ENCODE peak calls at places on chromosome X, in five cellular contexts. One of them, this sample, is unnamed.

GRCh38 chrX:116230136-116230886 is 59.8 kb downstream of the AGTR2 start:
- DNase-seq in cardiac muscle cell: no peak
- DNase-seq in right lobe of liver: no peak
- DNase-seq in heart right ventricle: no peak
- DNase-seq in ovary: no peak
- DNase-seq in this sample: no peak

GRCh38 chrX:133405498-133406180 is 9.7 kb downstream of the GPC4 start:
- DNase-seq in ovary: no peak
- DNase-seq in heart right ventricle: no peak
- DNase-seq in cardiac muscle cell: no peak
- DNase-seq in right lobe of liver: no peak
- DNase-seq in this sample: no peak

GRCh38 chrX:54495814-54496516 is at the start of gene FGD1:
- DNase-seq in heart right ventricle: peak; percentile 70
- DNase-seq in right lobe of liver: peak; percentile 61
- DNase-seq in cardiac muscle cell: peak; percentile 74
- DNase-seq in ovary: peak; percentile 84
- DNase-seq in this sample: peak; percentile 64

GRCh38 chrX:77446029-77446585 is 1.1 kb upstream of the FGF16 start:
- DNase-seq in right lobe of liver: peak; percentile 55
- DNase-seq in ovary: no peak
- DNase-seq in cardiac muscle cell: no peak
- DNase-seq in heart right ventricle: no peak
- DNase-seq in this sample: peak; percentile 42

GRCh38 chrX:71053217-71053621 is 14.9 kb downstream of the SNX12 start:
- DNase-seq in right lobe of liver: no peak
- DNase-seq in heart right ventricle: peak; percentile 28
- DNase-seq in ovary: no peak
- DNase-seq in cardiac muscle cell: peak; percentile 75
- DNase-seq in this sample: no peak

GRCh38 chrX:103309860-103310591 is 764 bp downstream of the BEX2 start:
- DNase-seq in heart right ventricle: no peak
- DNase-seq in cardiac muscle cell: peak; percentile 5
- DNase-seq in right lobe of liver: no peak
- DNase-seq in ovary: no peak
- DNase-seq in this sample: no peak

GRCh38 chrX:48997865-48998264 is 4.2 kb downstream of the GRIPAP1 start:
- DNase-seq in heart right ventricle: no peak
- DNase-seq in right lobe of liver: no peak
- DNase-seq in ovary: no peak
- DNase-seq in cardiac muscle cell: no peak
- DNase-seq in this sample: no peak

GRCh38 chrX:75038925-75039324 is 113.7 kb upstream of the NEXMIF start:
- DNase-seq in heart right ventricle: no peak
- DNase-seq in cardiac muscle cell: peak; percentile 2
- DNase-seq in ovary: no peak
- DNase-seq in right lobe of liver: no peak
- DNase-seq in this sample: no peak

GRCh38 chrX:154025230-154025629 is 5.5 kb upstream of the IRAK1 start:
- DNase-seq in heart right ventricle: no peak
- DNase-seq in ovary: no peak
- DNase-seq in right lobe of liver: no peak
- DNase-seq in cardiac muscle cell: peak; percentile 50
- DNase-seq in this sample: no peak

GRCh38 chrX:25017667-25018247 is 2.0 kb upstream of the ARX start:
- DNase-seq in ovary: peak; percentile 71
- DNase-seq in heart right ventricle: no peak
- DNase-seq in cardiac muscle cell: peak; percentile 58
- DNase-seq in right lobe of liver: no peak
- DNase-seq in this sample: no peak

GRCh38 chrX:132948648-132949260 is 9.7 kb downstream of the HS6ST2 start:
- DNase-seq in right lobe of liver: no peak
- DNase-seq in heart right ventricle: no peak
- DNase-seq in ovary: no peak
- DNase-seq in cardiac muscle cell: peak; percentile 64
- DNase-seq in this sample: no peak

GRCh38 chrX:47540754-47541538 is 20.1 kb upstream of the ARAF start:
- DNase-seq in right lobe of liver: peak; percentile 79
- DNase-seq in cardiac muscle cell: peak; percentile 89
- DNase-seq in ovary: peak; percentile 70
- DNase-seq in heart right ventricle: peak; percentile 85
- DNase-seq in this sample: peak; percentile 68

GRCh38 chrX:143121471-143121870 is 95.7 kb downstream of the SPANXN4 start:
- DNase-seq in right lobe of liver: no peak
- DNase-seq in heart right ventricle: no peak
- DNase-seq in ovary: no peak
- DNase-seq in cardiac muscle cell: no peak
- DNase-seq in this sample: no peak

GRCh38 chrX:70437011-70437410 is 7.6 kb upstream of the DLG3 start:
- DNase-seq in right lobe of liver: no peak
- DNase-seq in cardiac muscle cell: no peak
- DNase-seq in ovary: no peak
- DNase-seq in heart right ventricle: no peak
- DNase-seq in this sample: no peak

GRCh38 chrX:85244411-85245210 is 820 bp downstream of the ZNF711 start:
- DNase-seq in right lobe of liver: no peak
- DNase-seq in ovary: peak; percentile 17
- DNase-seq in cardiac muscle cell: peak; percentile 54
- DNase-seq in heart right ventricle: no peak
- DNase-seq in this sample: peak; percentile 36

GRCh38 chrX:12446342-12447075 is 308.2 kb downstream of the FRMPD4 start:
- DNase-seq in right lobe of liver: no peak
- DNase-seq in ovary: no peak
- DNase-seq in heart right ventricle: no peak
- DNase-seq in cardiac muscle cell: no peak
- DNase-seq in this sample: no peak

GRCh38 chrX:10174051-10174450 is 17.3 kb downstream of the CLCN4 start:
- DNase-seq in cardiac muscle cell: no peak
- DNase-seq in ovary: no peak
- DNase-seq in right lobe of liver: no peak
- DNase-seq in heart right ventricle: no peak
- DNase-seq in this sample: no peak

GRCh38 chrX:133415276-133416105 is at the start of gene GPC4:
- DNase-seq in right lobe of liver: peak; percentile 65
- DNase-seq in heart right ventricle: peak; percentile 51
- DNase-seq in ovary: peak; percentile 79
- DNase-seq in cardiac muscle cell: peak; percentile 89
- DNase-seq in this sample: peak; percentile 80

GRCh38 chrX:19176901-19177630 is 54.8 kb upstream of the ADGRG2 start:
- DNase-seq in heart right ventricle: no peak
- DNase-seq in ovary: no peak
- DNase-seq in right lobe of liver: no peak
- DNase-seq in cardiac muscle cell: no peak
- DNase-seq in this sample: no peak
- H3K27ac ChIP-seq in heart right ventricle: no peak overlapping the region
- H3K27ac ChIP-seq in ovary: no peak overlapping the region
- H3K27ac ChIP-seq in right lobe of liver: no peak overlapping the region
- H3K27ac ChIP-seq in cardiac muscle cell: no peak overlapping the region
- H3K27ac ChIP-seq in this sample: no peak overlapping the region

DNA sequence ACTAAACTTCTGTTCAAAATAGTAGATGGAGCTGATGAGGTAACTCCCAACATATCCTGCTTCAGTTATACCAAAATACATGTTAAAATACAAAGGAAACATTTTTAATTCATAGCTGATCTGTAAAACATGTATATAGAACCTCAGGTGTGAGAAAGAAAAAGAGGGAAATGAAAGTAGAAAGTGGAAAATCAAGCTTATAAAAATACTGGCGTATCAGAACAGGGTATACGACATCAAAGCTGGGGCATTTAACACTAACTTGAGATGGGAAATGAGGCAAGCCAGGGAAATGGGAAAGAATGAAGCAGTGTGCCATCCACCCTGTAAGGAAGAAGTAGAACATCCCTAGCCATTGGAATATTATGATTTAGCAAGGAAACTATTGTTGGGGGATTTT is 767.5 kb downstream of the DMD start:
- DNase-seq in right lobe of liver: no peak
- DNase-seq in cardiac muscle cell: no peak
- DNase-seq in ovary: no peak
- DNase-seq in heart right ventricle: no peak
- DNase-seq in this sample: no peak
- H3K27ac ChIP-seq in right lobe of liver: no peak overlapping the region
- H3K27ac ChIP-seq in cardiac muscle cell: no peak overlapping the region
- H3K27ac ChIP-seq in ovary: no peak overlapping the region
- H3K27ac ChIP-seq in heart right ventricle: no peak overlapping the region
- H3K27ac ChIP-seq in this sample: no peak overlapping the region

GRCh38 chrX:26871967-26872366 is 591.2 kb downstream of the PPP4R3C start:
- DNase-seq in ovary: no peak
- DNase-seq in right lobe of liver: no peak
- DNase-seq in heart right ventricle: no peak
- DNase-seq in cardiac muscle cell: no peak
- DNase-seq in this sample: no peak
- H3K27ac ChIP-seq in ovary: no peak overlapping the region
- H3K27ac ChIP-seq in right lobe of liver: no peak overlapping the region
- H3K27ac ChIP-seq in heart right ventricle: no peak overlapping the region
- H3K27ac ChIP-seq in cardiac muscle cell: no peak overlapping the region
- H3K27ac ChIP-seq in this sample: no peak overlapping the region

GRCh38 chrX:15849555-15849954 is 5.1 kb downstream of the AP1S2 start:
- DNase-seq in ovary: no peak
- DNase-seq in cardiac muscle cell: peak; percentile 45
- DNase-seq in right lobe of liver: no peak
- DNase-seq in heart right ventricle: no peak
- DNase-seq in this sample: no peak
- H3K27ac ChIP-seq in ovary: no peak overlapping the region
- H3K27ac ChIP-seq in cardiac muscle cell: peak overlapping the region; percentile 81
- H3K27ac ChIP-seq in right lobe of liver: no peak overlapping the region
- H3K27ac ChIP-seq in heart right ventricle: peak overlapping the region; percentile 9
- H3K27ac ChIP-seq in this sample: no peak overlapping the region

GRCh38 chrX:118360429-118361125 is 14.7 kb downstream of the WDR44 start:
- DNase-seq in heart right ventricle: no peak
- DNase-seq in ovary: no peak
- DNase-seq in right lobe of liver: no peak
- DNase-seq in cardiac muscle cell: no peak
- DNase-seq in this sample: no peak
- H3K27ac ChIP-seq in heart right ventricle: no peak overlapping the region
- H3K27ac ChIP-seq in ovary: no peak overlapping the region
- H3K27ac ChIP-seq in right lobe of liver: no peak overlapping the region
- H3K27ac ChIP-seq in cardiac muscle cell: peak overlapping the region; percentile 53
- H3K27ac ChIP-seq in this sample: no peak overlapping the region

DNA sequence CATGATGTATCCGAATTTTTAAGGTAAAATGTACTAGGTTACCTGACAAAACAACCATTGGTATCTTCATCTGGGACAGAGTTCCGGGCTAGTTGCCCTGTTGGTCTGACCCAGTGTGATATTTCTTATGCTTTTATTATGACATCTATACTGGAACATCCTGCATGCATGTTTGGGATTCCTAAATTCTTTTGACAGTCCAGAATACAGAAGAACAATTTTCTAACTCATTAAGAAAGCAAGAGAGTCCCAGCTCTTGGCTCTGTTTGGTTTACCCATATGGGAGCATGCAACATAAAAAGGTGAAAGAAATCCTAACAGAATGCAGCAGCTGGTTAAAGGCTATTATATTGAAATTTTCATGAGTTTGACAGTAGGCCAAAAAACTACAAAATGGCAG is 247.7 kb upstream of the FTHL17 start:
- DNase-seq in cardiac muscle cell: no peak
- DNase-seq in right lobe of liver: no peak
- DNase-seq in ovary: no peak
- DNase-seq in heart right ventricle: no peak
- DNase-seq in this sample: no peak
- H3K27ac ChIP-seq in cardiac muscle cell: no peak overlapping the region
- H3K27ac ChIP-seq in right lobe of liver: no peak overlapping the region
- H3K27ac ChIP-seq in ovary: no peak overlapping the region
- H3K27ac ChIP-seq in heart right ventricle: no peak overlapping the region
- H3K27ac ChIP-seq in this sample: no peak overlapping the region

GRCh38 chrX:56783996-56784620 is 55.1 kb downstream of the NBDY start:
- DNase-seq in heart right ventricle: no peak
- DNase-seq in ovary: no peak
- DNase-seq in right lobe of liver: peak; percentile 36
- DNase-seq in cardiac muscle cell: no peak
- DNase-seq in this sample: no peak

GRCh38 chrX:56782791-56783449 is 53.9 kb downstream of the NBDY start:
- DNase-seq in right lobe of liver: peak; percentile 65
- DNase-seq in ovary: no peak
- DNase-seq in cardiac muscle cell: no peak
- DNase-seq in heart right ventricle: no peak
- DNase-seq in this sample: no peak

GRCh38 chrX:56782362-56782761 is 53.3 kb downstream of the NBDY start:
- DNase-seq in right lobe of liver: no peak
- DNase-seq in cardiac muscle cell: no peak
- DNase-seq in heart right ventricle: no peak
- DNase-seq in ovary: no peak
- DNase-seq in this sample: no peak

GRCh38 chrX:56784666-56785065 is 55.6 kb downstream of the NBDY start:
- DNase-seq in cardiac muscle cell: no peak
- DNase-seq in ovary: no peak
- DNase-seq in heart right ventricle: no peak
- DNase-seq in right lobe of liver: peak; percentile 22
- DNase-seq in this sample: no peak

DNA sequence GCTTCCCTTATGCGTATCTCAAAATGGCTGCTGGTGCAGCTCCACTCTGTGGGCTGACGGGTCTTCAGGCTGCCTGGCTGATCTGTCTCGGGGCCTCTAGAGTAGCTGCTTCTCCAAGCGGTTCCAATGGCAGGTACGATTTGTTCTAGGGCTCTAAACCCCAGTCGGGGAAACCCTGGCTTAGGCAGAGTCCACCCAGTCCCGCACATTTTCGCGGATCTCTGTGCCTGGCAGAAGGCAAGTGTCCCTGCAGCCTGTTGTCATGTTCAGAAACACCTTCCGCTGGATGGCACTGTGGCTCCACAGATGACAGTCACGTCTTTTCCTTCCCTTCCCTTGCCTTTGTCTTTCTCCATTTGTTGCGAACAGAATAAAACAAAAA is 54.4 kb downstream of the NBDY start:
- DNase-seq in cardiac muscle cell: no peak
- DNase-seq in heart right ventricle: no peak
- DNase-seq in right lobe of liver: peak; percentile 84
- DNase-seq in ovary: peak; percentile 89
- DNase-seq in this sample: no peak
- H3K27ac ChIP-seq in cardiac muscle cell: no peak overlapping the region
- H3K27ac ChIP-seq in heart right ventricle: no peak overlapping the region
- H3K27ac ChIP-seq in right lobe of liver: peak overlapping the region; percentile 47
- H3K27ac ChIP-seq in ovary: peak overlapping the region; percentile 60
- H3K27ac ChIP-seq in this sample: no peak overlapping the region

GRCh38 chrX:69109706-69110635 is 55.3 kb downstream of the PJA1 start:
- DNase-seq in right lobe of liver: no peak
- DNase-seq in heart right ventricle: no peak
- DNase-seq in ovary: no peak
- DNase-seq in cardiac muscle cell: no peak
- DNase-seq in this sample: no peak
- H3K27ac ChIP-seq in right lobe of liver: no peak overlapping the region
- H3K27ac ChIP-seq in heart right ventricle: no peak overlapping the region
- H3K27ac ChIP-seq in ovary: no peak overlapping the region
- H3K27ac ChIP-seq in cardiac muscle cell: no peak overlapping the region
- H3K27ac ChIP-seq in this sample: no peak overlapping the region

GRCh38 chrX:68692651-68693050 is 45.2 kb downstream of the STARD8 start:
- DNase-seq in heart right ventricle: no peak
- DNase-seq in right lobe of liver: no peak
- DNase-seq in cardiac muscle cell: no peak
- DNase-seq in ovary: no peak
- DNase-seq in this sample: no peak
- H3K27ac ChIP-seq in heart right ventricle: peak overlapping the region; percentile 29
- H3K27ac ChIP-seq in right lobe of liver: no peak overlapping the region
- H3K27ac ChIP-seq in cardiac muscle cell: no peak overlapping the region
- H3K27ac ChIP-seq in ovary: no peak overlapping the region
- H3K27ac ChIP-seq in this sample: peak overlapping the region; percentile 41

GRCh38 chrX:122890729-122891128 is 293.3 kb upstream of the GRIA3 start:
- DNase-seq in ovary: no peak
- DNase-seq in right lobe of liver: no peak
- DNase-seq in heart right ventricle: no peak
- DNase-seq in cardiac muscle cell: no peak
- DNase-seq in this sample: no peak
- H3K27ac ChIP-seq in ovary: no peak overlapping the region
- H3K27ac ChIP-seq in right lobe of liver: no peak overlapping the region
- H3K27ac ChIP-seq in heart right ventricle: no peak overlapping the region
- H3K27ac ChIP-seq in cardiac muscle cell: no peak overlapping the region
- H3K27ac ChIP-seq in this sample: no peak overlapping the region